ENCODE peak calls at places on chromosome 1, in six cellular contexts. One of them, this sample, is unnamed.

GRCh38 chr1:58190614-58191013 is 355.9 kb downstream of the OMA1 start:
- DNase-seq in stimulated activated CD4-positive, alpha-beta T cell treated with anti-CD3 and anti-CD28 coated beads, Interleukin-1b, Interleukin-23, amount 100 ng/mL, for 1 hour: no peak
- DNase-seq in aorta: no peak
- DNase-seq in KBM-7: no peak
- DNase-seq in hypothalamus: no peak
- DNase-seq in testis: no peak
- DNase-seq in this sample: no peak

GRCh38 chr1:220487297-220487820 is 40.6 kb upstream of the MARK1 start:
- DNase-seq in hypothalamus: no peak
- DNase-seq in aorta: no peak
- DNase-seq in KBM-7: no peak
- DNase-seq in testis: no peak
- DNase-seq in stimulated activated CD4-positive, alpha-beta T cell treated with anti-CD3 and anti-CD28 coated beads, Interleukin-1b, Interleukin-23, amount 100 ng/mL, for 1 hour: no peak
- DNase-seq in this sample: no peak

GRCh38 chr1:245121523-245121922 is 33.3 kb upstream of the KIF26B start:
- DNase-seq in KBM-7: no peak
- DNase-seq in testis: no peak
- DNase-seq in stimulated activated CD4-positive, alpha-beta T cell treated with anti-CD3 and anti-CD28 coated beads, Interleukin-1b, Interleukin-23, amount 100 ng/mL, for 1 hour: no peak
- DNase-seq in hypothalamus: no peak
- DNase-seq in aorta: peak; percentile 13
- DNase-seq in this sample: no peak

GRCh38 chr1:174743654-174744561 is 255.8 kb upstream of the CACYBP start:
- DNase-seq in KBM-7: peak; percentile 55
- DNase-seq in testis: no peak
- DNase-seq in stimulated activated CD4-positive, alpha-beta T cell treated with anti-CD3 and anti-CD28 coated beads, Interleukin-1b, Interleukin-23, amount 100 ng/mL, for 1 hour: no peak
- DNase-seq in aorta: no peak
- DNase-seq in hypothalamus: no peak
- DNase-seq in this sample: no peak

GRCh38 chr1:98177751-98178150 is 256.9 kb upstream of the DPYD start:
- DNase-seq in KBM-7: no peak
- DNase-seq in hypothalamus: no peak
- DNase-seq in aorta: no peak
- DNase-seq in stimulated activated CD4-positive, alpha-beta T cell treated with anti-CD3 and anti-CD28 coated beads, Interleukin-1b, Interleukin-23, amount 100 ng/mL, for 1 hour: no peak
- DNase-seq in testis: no peak
- DNase-seq in this sample: no peak

GRCh38 chr1:170250531-170251276 is 104.9 kb downstream of the NTMT2 start:
- DNase-seq in KBM-7: no peak
- DNase-seq in aorta: no peak
- DNase-seq in testis: no peak
- DNase-seq in hypothalamus: no peak
- DNase-seq in stimulated activated CD4-positive, alpha-beta T cell treated with anti-CD3 and anti-CD28 coated beads, Interleukin-1b, Interleukin-23, amount 100 ng/mL, for 1 hour: no peak
- DNase-seq in this sample: no peak

GRCh38 chr1:235199441-235199840 is 38.4 kb upstream of the RBM34 start:
- DNase-seq in hypothalamus: no peak
- DNase-seq in aorta: no peak
- DNase-seq in testis: no peak
- DNase-seq in stimulated activated CD4-positive, alpha-beta T cell treated with anti-CD3 and anti-CD28 coated beads, Interleukin-1b, Interleukin-23, amount 100 ng/mL, for 1 hour: no peak
- DNase-seq in KBM-7: peak; percentile 16
- DNase-seq in this sample: no peak

GRCh38 chr1:27001570-27002360 is 8.3 kb downstream of the TRNP1 start:
- DNase-seq in testis: peak; percentile 33
- DNase-seq in hypothalamus: no peak
- DNase-seq in aorta: no peak
- DNase-seq in stimulated activated CD4-positive, alpha-beta T cell treated with anti-CD3 and anti-CD28 coated beads, Interleukin-1b, Interleukin-23, amount 100 ng/mL, for 1 hour: no peak
- DNase-seq in KBM-7: peak; percentile 95
- DNase-seq in this sample: no peak

GRCh38 chr1:204842892-204843291 is 27.8 kb upstream of the NFASC start:
- DNase-seq in KBM-7: no peak
- DNase-seq in testis: no peak
- DNase-seq in hypothalamus: no peak
- DNase-seq in stimulated activated CD4-positive, alpha-beta T cell treated with anti-CD3 and anti-CD28 coated beads, Interleukin-1b, Interleukin-23, amount 100 ng/mL, for 1 hour: no peak
- DNase-seq in aorta: no peak
- DNase-seq in this sample: no peak

GRCh38 chr1:106831511-106831910 is 225.0 kb upstream of the PRMT6 start:
- DNase-seq in KBM-7: no peak
- DNase-seq in hypothalamus: no peak
- DNase-seq in stimulated activated CD4-positive, alpha-beta T cell treated with anti-CD3 and anti-CD28 coated beads, Interleukin-1b, Interleukin-23, amount 100 ng/mL, for 1 hour: no peak
- DNase-seq in aorta: no peak
- DNase-seq in testis: peak; percentile 68
- DNase-seq in this sample: no peak

GRCh38 chr1:24872446-24872845 is 57.6 kb downstream of the RUNX3 start:
- DNase-seq in KBM-7: peak; percentile 99
- DNase-seq in aorta: peak; percentile 55
- DNase-seq in testis: no peak
- DNase-seq in stimulated activated CD4-positive, alpha-beta T cell treated with anti-CD3 and anti-CD28 coated beads, Interleukin-1b, Interleukin-23, amount 100 ng/mL, for 1 hour: no peak
- DNase-seq in hypothalamus: no peak
- DNase-seq in this sample: no peak

GRCh38 chr1:232880354-232880753 is 70.1 kb upstream of the NTPCR start:
- DNase-seq in stimulated activated CD4-positive, alpha-beta T cell treated with anti-CD3 and anti-CD28 coated beads, Interleukin-1b, Interleukin-23, amount 100 ng/mL, for 1 hour: no peak
- DNase-seq in KBM-7: peak; percentile 38
- DNase-seq in testis: peak; percentile 51
- DNase-seq in aorta: no peak
- DNase-seq in hypothalamus: no peak
- DNase-seq in this sample: no peak

GRCh38 chr1:180522204-180522497 is 19.8 kb upstream of the ACBD6 start:
- DNase-seq in hypothalamus: no peak
- DNase-seq in stimulated activated CD4-positive, alpha-beta T cell treated with anti-CD3 and anti-CD28 coated beads, Interleukin-1b, Interleukin-23, amount 100 ng/mL, for 1 hour: no peak
- DNase-seq in testis: no peak
- DNase-seq in aorta: no peak
- DNase-seq in KBM-7: no peak
- DNase-seq in this sample: no peak

This sample was measured in cortex of kidney.